ENCODE peak calls at places on chromosomes 3 and 15, in seven cellular contexts. J, S, O, B, I, L and A are unnamed samples.
A peak's percentile ranks its signal among the peaks of the same experiment; 100 is the strongest.

GRCh38 chr3:39970982-39971381 is 161.6 kb downstream of the MYRIP start:
- DNase-seq in J (no peak), S (no peak), O (no peak), B (no peak), I (no peak), L (no peak), A (no peak)

GRCh38 chr3:184864012-184864411 is 52.0 kb downstream of the VPS8 start:
- DNase-seq in J (no peak), S (no peak), O (no peak), B (no peak), I (no peak), L (no peak), A (no peak)

GRCh38 chr15:76799760-76800159 is 105.4 kb downstream of the SCAPER start:
- DNase-seq in J (peak; percentile 49), S (no peak), O (no peak), B (no peak), I (no peak), L (no peak), A (no peak)

GRCh38 chr15:81939604-81940440 is 106.0 kb downstream of the MEX3B start:
- DNase-seq in J (peak; percentile 44), S (peak; percentile 44), O (no peak), B (no peak), I (no peak), L (no peak), A (no peak)

GRCh38 chr3:75687323-75687722 is 23.2 kb downstream of the FRG2C start:
- DNase-seq in J (no peak), S (no peak), O (no peak), B (no peak), I (no peak), L (no peak), A (no peak)

GRCh38 chr15:78077053-78077859 is at the start of gene TBC1D2B:
- DNase-seq in J (peak; percentile 65), S (peak; percentile 67), O (peak; percentile 75), B (peak; percentile 36), I (peak; percentile 88), L (peak; percentile 89), A (peak; percentile 84)

GRCh38 chr3:127699098-127699945 is 26.6 kb downstream of the ABTB1 start:
- DNase-seq in J (no peak), S (no peak), O (no peak), B (no peak), I (no peak), L (peak; percentile 30), A (no peak)

GRCh38 chr15:93072440-93073394 is 16.3 kb downstream of the RGMA start:
- DNase-seq in J (peak; percentile 81), S (peak; percentile 69), O (peak; percentile 90), B (no peak), I (peak; percentile 89), L (peak; percentile 91), A (no peak)

GRCh38 chr15:64905119-64905831 is 6.4 kb upstream of the ANKDD1A start:
- DNase-seq in J (peak; percentile 76), S (peak; percentile 89), O (peak; percentile 81), B (peak; percentile 67), I (peak; percentile 79), L (peak; percentile 89), A (peak; percentile 73)

GRCh38 chr15:71647479-71647792 is 162.9 kb upstream of the NR2E3 start:
- DNase-seq in J (no peak), S (no peak), O (no peak), B (no peak), I (no peak), L (no peak), A (no peak)

GRCh38 chr3:115550285-115550741 is 73.0 kb upstream of the GAP43 start:
- DNase-seq in J (no peak), S (no peak), O (peak; percentile 27), B (no peak), I (no peak), L (no peak), A (peak; percentile 46)

GRCh38 chr3:169914321-169914720 is 2.9 kb downstream of the SAMD7 start:
- DNase-seq in J (peak; percentile 71), S (no peak), O (no peak), B (no peak), I (no peak), L (no peak), A (no peak)

GRCh38 chr3:155983834-155984474 is 113.5 kb downstream of the GMPS start:
- DNase-seq in J (peak; percentile 8), S (no peak), O (no peak), B (no peak), I (no peak), L (no peak), A (no peak)
- TF ChIP-seq CTCF in J (no peak), S (no peak), O (no peak), B (no peak), I (no peak), L (no peak), A (no peak)

GRCh38 chr3:59326246-59327024 is 276.6 kb upstream of the CFAP20DC start:
- DNase-seq in J (no peak), S (peak; percentile 7), O (no peak), B (no peak), I (no peak), L (no peak), A (no peak)
- TF ChIP-seq CTCF in J (peak; percentile 34), S (peak; percentile 70), O (no peak), B (no peak), I (no peak), L (peak; percentile 12), A (no peak)

GRCh38 chr15:74992619-74993018 is 2.7 kb upstream of the SCAMP5 start:
- DNase-seq in J (no peak), S (no peak), O (no peak), B (no peak), I (no peak), L (no peak), A (no peak)
- TF ChIP-seq CTCF in J (no peak), S (no peak), O (no peak), B (no peak), I (no peak), L (no peak), A (no peak)

DNA sequence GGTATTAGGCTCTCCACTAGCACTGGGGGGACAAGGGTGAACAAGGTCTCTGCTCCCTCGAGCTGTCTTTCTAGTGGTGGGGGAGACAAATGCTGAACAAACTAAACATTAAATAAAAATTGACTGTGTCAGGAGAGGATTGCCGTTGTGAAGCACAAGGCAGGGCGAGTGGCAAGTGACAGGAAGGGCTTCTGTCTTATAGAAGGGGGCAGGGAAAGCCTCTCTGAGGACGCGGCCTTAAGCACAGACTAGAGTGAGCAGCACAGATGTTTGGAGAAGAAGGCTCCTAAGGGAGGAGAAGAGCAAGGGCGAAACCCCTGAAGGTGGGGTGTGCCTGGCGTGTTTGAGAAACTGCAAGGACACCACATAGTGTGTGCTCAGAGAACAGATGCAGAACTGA is 50.9 kb upstream of the ATP2B2 start:
- DNase-seq in J (no peak), S (no peak), O (no peak), B (no peak), I (no peak), L (peak; percentile 3), A (no peak)
- TF ChIP-seq CTCF in J (no peak), S (no peak), O (no peak), B (no peak), I (no peak), L (no peak), A (no peak)

GRCh38 chr15:45225506-45226273 is 26.3 kb upstream of the SLC28A2 start:
- DNase-seq in J (no peak), S (no peak), O (no peak), B (no peak), I (no peak), L (no peak), A (no peak)
- TF ChIP-seq CTCF in J (no peak), S (no peak), O (no peak), B (no peak), I (no peak), L (no peak), A (no peak)

DNA sequence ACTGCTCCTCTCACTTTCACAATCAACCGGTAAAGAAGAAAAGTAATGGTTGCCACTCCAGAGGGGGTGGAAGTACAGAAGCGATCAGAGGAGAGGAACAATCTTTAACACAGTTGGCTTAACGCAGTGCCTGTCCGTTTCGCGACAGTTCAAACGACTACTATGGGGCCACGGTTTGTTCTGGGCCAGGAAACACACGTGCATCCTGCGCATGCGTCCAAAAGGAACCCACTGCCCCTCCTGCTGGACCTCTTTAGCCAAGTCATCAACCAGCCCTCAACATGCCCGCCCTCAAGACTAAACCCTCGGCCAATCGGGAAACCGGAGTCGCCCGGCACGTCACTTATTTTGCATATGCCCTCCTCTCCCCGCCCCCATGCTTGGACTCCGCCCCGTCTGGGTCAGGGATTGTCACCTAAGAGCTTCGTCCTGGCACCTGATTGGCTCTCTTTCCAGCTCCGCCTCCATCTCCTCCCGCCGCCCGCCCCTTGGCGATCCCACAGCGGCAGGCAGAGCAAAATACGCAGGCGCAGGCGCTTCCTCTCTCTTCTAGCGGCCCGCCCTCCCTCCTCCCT is 345 bp upstream of the CDV3 start:
- DNase-seq in J (peak; percentile 100), S (peak; percentile 99), O (peak; percentile 100), B (peak; percentile 98), I (peak; percentile 100), L (peak; percentile 100), A (peak; percentile 100)
- TF ChIP-seq CTCF in J (peak; percentile 25), S (no peak), O (no peak), B (no peak), I (no peak), L (peak; percentile 29), A (peak; percentile 14)

DNA sequence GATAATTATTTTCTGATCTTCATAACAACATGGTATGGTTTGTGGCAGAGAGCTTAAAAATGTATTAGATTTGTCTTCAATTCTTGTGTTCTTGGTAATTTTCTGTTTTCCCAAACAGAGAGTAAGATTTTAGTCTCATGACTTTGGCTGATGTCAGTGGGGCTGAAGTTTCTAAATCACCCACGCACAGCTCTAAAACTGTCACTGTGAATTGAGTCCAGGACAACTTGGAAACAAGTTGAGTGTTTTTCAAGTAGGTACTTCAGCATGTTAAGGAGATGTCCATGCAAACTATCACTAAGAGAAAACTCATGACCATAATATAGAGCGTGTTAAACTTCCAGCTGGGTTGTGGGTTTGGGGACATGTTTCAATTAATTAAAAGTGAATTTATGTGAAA is 90.0 kb downstream of the KLHL25 start:
- DNase-seq in J (peak; percentile 64), S (no peak), O (no peak), B (no peak), I (no peak), L (no peak), A (no peak)
- TF ChIP-seq CTCF in J (no peak), S (no peak), O (no peak), B (no peak), I (no peak), L (no peak), A (no peak)